ENCODE peak calls at places on chromosomes 12 and 14, in seven cellular contexts. C is bronchial epithelial cell, J is colonic mucosa, L is stomach, F is Peyer's patch, M is cardiac muscle cell, E is left lung. N is an unnamed sample.
A peak's percentile ranks its signal among the peaks of the same experiment; 100 is the strongest.

GRCh38 chr12:108519558-108519957 is 4.5 kb downstream of the FICD start:
- DNase-seq in C (no peak), J (no peak), L (no peak), F (no peak), M (no peak), E (no peak), N (peak; percentile 76)

GRCh38 chr12:120980800-120981368 is 2.5 kb downstream of the HNF1A start:
- DNase-seq in C (no peak), J (peak; percentile 71), L (peak; percentile 82), F (no peak), M (no peak), E (no peak), N (no peak)

GRCh38 chr12:46356655-46357437 is 15.7 kb downstream of the SLC38A2 start:
- DNase-seq in C (no peak), J (no peak), L (no peak), F (no peak), M (no peak), E (no peak), N (no peak)

GRCh38 chr12:105214670-105215375 is 21.2 kb downstream of the APPL2 start:
- DNase-seq in C (peak; percentile 56), J (peak; percentile 97), L (peak; percentile 84), F (no peak), M (no peak), E (no peak), N (no peak)

GRCh38 chr14:70289138-70289537 is 70.3 kb downstream of the COX16 start:
- DNase-seq in C (no peak), J (no peak), L (no peak), F (peak; percentile 17), M (no peak), E (no peak), N (no peak)

GRCh38 chr12:104790296-104791125 is 167.6 kb downstream of the SLC41A2 start:
- DNase-seq in C (no peak), J (peak; percentile 38), L (peak; percentile 40), F (peak; percentile 30), M (peak; percentile 52), E (peak; percentile 49), N (peak; percentile 20)

GRCh38 chr12:21025656-21026055 is 105.3 kb upstream of the SLCO1B1 start:
- DNase-seq in C (no peak), J (no peak), L (no peak), F (no peak), M (no peak), E (no peak), N (no peak)

GRCh38 chr12:47757360-47757839 is 1.3 kb downstream of the RAPGEF3 start:
- DNase-seq in C (no peak), J (no peak), L (no peak), F (no peak), M (no peak), E (no peak), N (no peak)

GRCh38 chr12:104276192-104277131 is 27.1 kb upstream of the EID3 start:
- DNase-seq in C (no peak), J (peak; percentile 32), L (no peak), F (no peak), M (no peak), E (peak; percentile 55), N (no peak)

GRCh38 chr14:70827366-70828151 is 18.2 kb upstream of the MAP3K9 start:
- DNase-seq in C (peak; percentile 44), J (peak; percentile 23), L (no peak), F (no peak), M (no peak), E (no peak), N (no peak)

GRCh38 chr12:46404225-46404631 is 31.7 kb upstream of the SLC38A2 start:
- DNase-seq in C (no peak), J (no peak), L (no peak), F (no peak), M (no peak), E (no peak), N (no peak)

GRCh38 chr12:25387136-25388050 is 136.7 kb upstream of the KRAS start:
- DNase-seq in C (peak; percentile 81), J (peak; percentile 91), L (peak; percentile 91), F (peak; percentile 68), M (peak; percentile 92), E (peak; percentile 77), N (peak; percentile 67)

GRCh38 chr12:108856428-108857157 is 790 bp downstream of the SSH1 start:
- DNase-seq in C (peak; percentile 58), J (peak; percentile 84), L (peak; percentile 83), F (peak; percentile 49), M (peak; percentile 55), E (peak; percentile 80), N (peak; percentile 53)

GRCh38 chr12:112275836-112276235 is 106.4 kb downstream of the HECTD4 start:
- DNase-seq in C (no peak), J (no peak), L (no peak), F (no peak), M (no peak), E (no peak), N (no peak)

GRCh38 chr12:6533653-6534157 is 612 bp upstream of the GAPDH start:
- DNase-seq in C (peak; percentile 70), J (peak; percentile 82), L (peak; percentile 54), F (peak; percentile 45), M (peak; percentile 93), E (peak; percentile 80), N (peak; percentile 93)

GRCh38 chr12:2274733-2275132 is 221.9 kb downstream of the CACNA1C start:
- DNase-seq in C (no peak), J (no peak), L (no peak), F (no peak), M (no peak), E (no peak), N (no peak)

GRCh38 chr12:76690916-76691700 is 72.8 kb upstream of the ZDHHC17 start:
- DNase-seq in C (no peak), J (no peak), L (no peak), F (no peak), M (no peak), E (no peak), N (no peak)

GRCh38 chr12:3727877-3728632 is 24.9 kb downstream of the CRACR2A start:
- DNase-seq in C (no peak), J (no peak), L (no peak), F (peak; percentile 18), M (no peak), E (no peak), N (no peak)

GRCh38 chr12:120413901-120414695 is 23.8 kb upstream of the COX6A1 start:
- DNase-seq in C (no peak), J (peak; percentile 49), L (peak; percentile 73), F (no peak), M (peak; percentile 82), E (no peak), N (peak; percentile 92)

GRCh38 chr12:113161415-113162016 is 12.0 kb downstream of the CFAP73 start:
- DNase-seq in C (peak; percentile 9), J (no peak), L (no peak), F (no peak), M (peak; percentile 58), E (no peak), N (peak; percentile 99)

GRCh38 chr14:31059152-31059924 is 33.2 kb upstream of the STRN3 start:
- DNase-seq in C (peak; percentile 88), J (peak; percentile 48), L (peak; percentile 31), F (no peak), M (no peak), E (peak; percentile 46), N (no peak)

GRCh38 chr14:44701563-44702263 is 194.6 kb upstream of the FSCB start:
- DNase-seq in C (no peak), J (no peak), L (no peak), F (no peak), M (no peak), E (no peak), N (no peak)

GRCh38 chr14:100621806-100622205 is 34.6 kb upstream of the BEGAIN start:
- DNase-seq in C (no peak), J (peak; percentile 21), L (no peak), F (no peak), M (no peak), E (peak; percentile 26), N (peak; percentile 86)
- H3K27me3 ChIP-seq in C (peaks cover 12% of the 10 kb centered on the region), J (no peaks in the 10 kb centered on the region), L (no peaks in the 10 kb centered on the region), F (no peaks in the 10 kb centered on the region), M (no peaks in the 10 kb centered on the region), E (no peaks in the 10 kb centered on the region), N (no peaks in the 10 kb centered on the region)

GRCh38 chr14:75184447-75184846 is 8.0 kb upstream of the TMED10 start:
- DNase-seq in C (peak; percentile 46), J (no peak), L (no peak), F (no peak), M (no peak), E (no peak), N (no peak)

GRCh38 chr14:75186953-75187352 is 10.5 kb upstream of the TMED10 start:
- DNase-seq in C (no peak), J (no peak), L (no peak), F (no peak), M (no peak), E (no peak), N (no peak)

GRCh38 chr14:75184039-75184438 is 7.6 kb upstream of the TMED10 start:
- DNase-seq in C (no peak), J (peak; percentile 53), L (no peak), F (no peak), M (no peak), E (no peak), N (no peak)

GRCh38 chr14:75183225-75183624 is 6.8 kb upstream of the TMED10 start:
- DNase-seq in C (no peak), J (no peak), L (no peak), F (no peak), M (no peak), E (no peak), N (no peak)

GRCh38 chr14:75185251-75186040 is 9.0 kb upstream of the TMED10 start:
- DNase-seq in C (no peak), J (no peak), L (no peak), F (no peak), M (no peak), E (no peak), N (no peak)
- H3K4me3 ChIP-seq in C (no peak overlapping the region), J (no peak overlapping the region), L (no peak overlapping the region), F (no peak overlapping the region), M (no peak overlapping the region), E (no peak overlapping the region), N (no peak overlapping the region)

GRCh38 chr12:132581348-132582057 is 28.9 kb downstream of the LRCOL1 start:
- DNase-seq in C (no peak), J (no peak), L (no peak), F (no peak), M (no peak), E (no peak), N (no peak)
- H3K36me3 ChIP-seq in C (peaks cover 9% of the 10 kb centered on the region), J (no peaks in the 10 kb centered on the region), L (peaks cover 67% of the 10 kb centered on the region), F (no peaks in the 10 kb centered on the region), M (peaks cover 13% of the 10 kb centered on the region), E (no peaks in the 10 kb centered on the region), N (peaks cover 5% of the 10 kb centered on the region)

DNA sequence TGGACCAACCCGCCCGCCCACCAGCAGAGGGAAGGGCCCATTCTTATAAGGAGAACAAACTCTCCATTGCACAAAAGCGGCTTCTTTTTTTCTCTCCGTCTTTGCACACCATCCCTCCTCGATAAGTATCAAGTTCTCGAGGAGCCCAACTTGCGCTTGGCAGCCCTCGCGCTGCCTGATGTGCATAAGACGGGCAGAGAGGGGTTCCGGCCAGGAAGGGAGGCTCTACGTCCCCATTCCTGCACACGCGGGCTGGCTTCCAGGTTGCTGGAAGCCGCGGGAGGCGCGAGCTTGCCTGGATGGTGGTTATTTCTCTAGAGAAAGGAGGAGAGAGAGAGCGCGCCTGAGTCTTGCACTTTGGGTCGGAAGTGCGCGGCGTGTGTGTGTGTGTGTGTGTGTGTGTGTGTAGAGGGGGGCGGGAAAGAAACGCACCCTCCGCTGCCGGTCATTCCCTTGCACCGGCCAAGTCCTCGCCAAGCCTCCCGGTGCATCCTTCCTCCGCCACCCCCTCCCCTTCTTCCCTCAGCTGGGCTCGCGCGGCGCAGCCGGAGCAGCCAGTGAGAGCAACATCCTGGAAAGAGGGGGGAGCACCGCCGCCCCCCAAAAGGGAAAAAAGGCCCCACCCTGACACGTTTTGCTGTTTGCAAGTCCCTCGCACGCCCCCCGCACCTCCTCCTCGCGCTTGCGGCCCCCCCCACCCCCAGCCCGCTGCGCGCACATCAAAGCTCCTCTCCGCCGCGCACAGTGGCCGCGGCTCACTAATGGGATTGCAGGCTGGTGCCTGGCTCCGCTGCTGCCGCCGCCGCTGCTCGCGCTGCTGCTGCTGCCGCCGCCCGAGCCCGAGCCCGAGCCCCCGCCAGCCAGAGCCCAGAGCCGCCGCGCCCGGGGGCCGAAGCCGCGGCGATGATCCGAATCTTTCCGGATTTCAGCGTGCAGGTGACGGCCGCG is 4.5 kb upstream of the NPAS3 start:
- DNase-seq in C (no peak), J (no peak), L (no peak), F (no peak), M (peak; percentile 70), E (no peak), N (peak; percentile 81)
- H3K27me3 ChIP-seq in C (peaks cover 33% of the 10 kb centered on the region), J (peaks cover 55% of the 10 kb centered on the region), L (no peaks in the 10 kb centered on the region), F (no peaks in the 10 kb centered on the region), M (peaks cover 93% of the 10 kb centered on the region), E (peaks cover 68% of the 10 kb centered on the region), N (peaks cover 67% of the 10 kb centered on the region)